ENCODE peak calls at places on chromosomes 6 and 20, in nine cellular contexts. W, V, L, E, C, Y, K, A and N are unnamed samples.

GRCh38 chr6:29529956-29530355 is 29.6 kb downstream of the UBD start:
- DNase-seq in V (no peak), A (no peak), C (no peak), E (no peak), W (no peak), Y (no peak), L (no peak), K (no peak), N (no peak)

GRCh38 chr6:112289039-112289566 is 34.7 kb upstream of the LAMA4 start:
- DNase-seq in C (peak), A (peak), L (no peak), Y (peak), E (no peak), K (no peak), V (peak), W (no peak), N (no peak)

GRCh38 chr6:22133352-22133751 is 163.5 kb downstream of the PRL start:
- DNase-seq in C (no peak), A (no peak), Y (peak), W (no peak), L (no peak), E (no peak), V (no peak), K (no peak), N (no peak)

GRCh38 chr6:107712523-107713213 is 111.4 kb downstream of the SCML4 start:
- DNase-seq in V (peak), A (no peak), K (no peak), E (no peak), L (no peak), W (no peak), C (peak), Y (no peak), N (no peak)

GRCh38 chr20:23918896-23919295 is 39.3 kb upstream of the CST5 start:
- DNase-seq in E (no peak), V (no peak), C (no peak), Y (no peak), K (no peak), W (no peak), L (no peak), A (no peak), N (no peak)

GRCh38 chr20:11012975-11013374 is 339.2 kb upstream of the JAG1 start:
- DNase-seq in L (no peak), C (no peak), E (no peak), W (no peak), Y (no peak), A (no peak), V (peak), K (no peak), N (no peak)

GRCh38 chr20:38649275-38649891 is 47.8 kb downstream of the ARHGAP40 start:
- DNase-seq in K (no peak), L (peak), V (peak), W (peak), C (no peak), Y (no peak), E (peak), A (no peak), N (no peak)

GRCh38 chr20:36441416-36441815 is 99.9 kb upstream of the MYL9 start:
- DNase-seq in C (no peak), V (no peak), A (no peak), W (no peak), E (no peak), Y (no peak), K (no peak), L (peak), N (no peak)

GRCh38 chr20:62285722-62286121 is 17.1 kb upstream of the ADRM1 start:
- DNase-seq in E (no peak), L (no peak), A (no peak), C (no peak), Y (no peak), V (no peak), K (no peak), W (no peak), N (no peak)

GRCh38 chr6:77457720-77458349 is 5.5 kb downstream of the HTR1B start:
- DNase-seq in W (peak), V (peak), Y (peak), K (peak), L (peak), E (peak), C (peak), A (peak), N (peak)

GRCh38 chr6:157841211-157841840 is 18.3 kb downstream of the SNX9 start:
- DNase-seq in E (peak), V (no peak), A (no peak), Y (peak), L (no peak), C (no peak), W (no peak), K (no peak), N (no peak)

DNA sequence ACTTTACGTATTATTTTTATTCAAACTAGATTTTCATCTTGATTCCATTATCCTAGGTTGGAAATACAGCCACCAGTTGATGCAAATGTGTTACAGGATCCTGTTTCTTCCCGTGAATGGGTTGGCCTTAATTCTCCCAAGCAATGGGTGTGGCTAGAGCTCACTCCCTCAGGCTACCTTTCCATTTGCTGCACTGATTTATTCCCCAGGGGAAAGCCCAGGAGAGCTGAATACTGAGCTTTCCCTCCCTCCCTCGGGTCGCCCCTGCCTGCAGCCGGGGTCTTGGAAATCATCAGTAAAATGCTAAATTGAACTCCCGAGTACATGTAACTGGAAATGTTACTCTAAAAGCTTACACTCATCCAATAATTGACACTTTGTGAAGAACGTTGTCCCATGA is 9.9 kb downstream of the SMOC2 start:
- DNase-seq in W (no peak), L (no peak), Y (no peak), V (no peak), C (no peak), E (no peak), K (no peak), A (no peak), N (no peak)
- TF ChIP-seq CTCF in W (no peak), L (no peak), Y (no peak), V (no peak), C (no peak), E (no peak), K (no peak), A (no peak), N (no peak)

DNA sequence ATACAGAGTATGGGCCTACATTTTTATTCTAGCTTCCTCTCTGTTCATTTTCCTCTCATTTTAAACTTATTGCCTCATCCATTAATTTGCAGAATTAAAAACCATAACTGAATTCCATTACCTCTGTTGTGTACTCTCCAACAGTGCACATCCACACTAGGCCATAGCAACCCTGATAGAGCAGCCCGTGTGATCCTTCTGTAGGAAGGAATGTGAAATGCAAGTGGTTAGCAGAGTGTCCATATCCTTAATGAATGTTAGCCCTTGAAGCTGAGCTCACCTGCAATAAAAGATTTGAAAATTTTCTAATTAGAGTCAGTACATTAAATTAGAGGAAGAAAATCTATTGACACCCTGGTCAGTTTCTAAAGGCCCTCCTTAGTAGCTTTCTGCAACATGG is 6.5 kb upstream of the GRIK2 start:
- DNase-seq in A (no peak), L (no peak), Y (no peak), V (no peak), C (no peak), W (no peak), E (no peak), K (no peak), N (no peak)
- TF ChIP-seq CTCF in A (peak), L (no peak), Y (no peak), V (peak), C (no peak), W (no peak), E (no peak), K (peak), N (peak)

GRCh38 chr6:135909737-135910387 is 58.4 kb downstream of the PDE7B start:
- DNase-seq in A (no peak), W (peak), L (peak), E (peak), Y (peak), V (peak), K (peak), C (no peak), N (no peak)
- TF ChIP-seq CTCF in A (peak), W (peak), L (no peak), E (peak), Y (peak), V (peak), K (peak), C (no peak), N (peak)

GRCh38 chr6:96015791-96016776 is at the start of gene FUT9:
- DNase-seq in E (no peak), K (peak), C (no peak), Y (peak), V (no peak), A (no peak), L (peak), W (peak), N (peak)
- TF ChIP-seq CTCF in E (no peak), K (peak), C (no peak), Y (no peak), V (no peak), A (no peak), L (peak), W (no peak), N (no peak)

GRCh38 chr6:28491984-28492317 is 23.6 kb downstream of the GPX6 start:
- DNase-seq in Y (no peak), K (no peak), V (no peak), W (no peak), A (no peak), C (no peak), L (no peak), E (no peak), N (no peak)

GRCh38 chr6:28497306-28497705 is 18.3 kb downstream of the GPX6 start:
- DNase-seq in L (no peak), V (no peak), E (no peak), W (no peak), C (no peak), K (no peak), A (no peak), Y (no peak), N (no peak)

GRCh38 chr6:28497893-28498292 is 17.7 kb downstream of the GPX6 start:
- DNase-seq in V (no peak), W (no peak), K (no peak), L (no peak), A (no peak), Y (no peak), C (no peak), E (no peak), N (no peak)

GRCh38 chr6:28501259-28501658 is 14.3 kb downstream of the GPX6 start:
- DNase-seq in A (no peak), L (no peak), W (no peak), Y (no peak), C (no peak), K (no peak), E (no peak), V (no peak), N (no peak)

DNA sequence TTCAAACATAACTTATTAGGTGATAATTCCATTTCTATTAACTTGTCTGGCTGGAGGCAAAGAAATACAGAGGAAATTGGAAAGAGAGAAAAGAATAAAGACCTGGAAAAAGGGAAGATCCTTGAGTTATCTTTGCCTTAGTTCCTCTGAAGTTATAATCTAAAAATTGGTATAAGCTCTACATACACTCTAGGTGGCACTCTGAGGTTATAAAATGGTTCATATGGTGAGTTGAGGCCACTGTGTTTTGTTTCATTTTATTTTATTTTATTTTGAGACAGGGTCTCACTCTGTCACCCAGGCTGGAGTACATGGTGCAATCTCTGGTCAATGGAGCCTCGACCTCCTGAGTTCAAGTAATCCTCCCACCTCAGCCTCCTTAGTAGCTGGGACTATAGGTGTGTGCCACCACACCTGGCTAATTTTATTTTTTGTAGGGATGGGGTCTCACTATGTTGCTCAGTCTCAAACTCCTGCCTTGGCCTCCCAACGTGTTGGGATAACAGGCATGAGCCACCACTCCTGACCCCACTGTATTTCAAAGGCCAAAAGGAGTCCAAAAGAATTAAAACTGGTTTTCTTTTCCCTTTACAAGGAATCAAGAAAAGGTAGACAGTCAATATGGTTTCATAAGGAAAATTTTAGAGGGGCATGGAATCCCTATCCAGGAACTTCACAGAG is 19.4 kb downstream of the GPX6 start:
- DNase-seq in W (no peak), K (no peak), Y (no peak), A (no peak), C (no peak), L (no peak), V (peak), E (no peak), N (no peak)
- TF ChIP-seq CTCF in W (no peak), K (peak), Y (peak), A (no peak), C (no peak), L (no peak), V (no peak), E (peak), N (peak)

GRCh38 chr6:31652925-31653724 is 664 bp upstream of the BAG6 start:
- DNase-seq in E (peak), V (no peak), W (peak), C (no peak), L (peak), A (no peak), Y (peak), K (no peak), N (no peak)
- TF ChIP-seq CTCF in E (no peak), V (peak), W (no peak), C (no peak), L (peak), A (no peak), Y (peak), K (no peak), N (no peak)